ENCODE peak calls at places on chromosomes 12 and 14, in seven cellular contexts. K is IMR-90, G is left ventricle myocardium inferior, W is pancreas, X is body of pancreas, L is upper lobe of right lung, J is esophagus muscularis mucosa. M is an unnamed sample.

GRCh38 chr12:65343801-65344200 is 65.3 kb downstream of the MSRB3 start:
- DNase-seq in K (no peak), G (no peak), W (no peak), X (no peak), L (no peak), J (no peak), M (no peak)

GRCh38 chr12:24551368-24551767 is 397.5 kb downstream of the BCAT1 start:
- DNase-seq in K (no peak), G (no peak), W (no peak), X (no peak), L (no peak), J (no peak), M (no peak)

GRCh38 chr14:90518941-90519256 is 122.1 kb downstream of the CALM1 start:
- DNase-seq in K (peak; percentile 11), G (no peak), W (no peak), X (peak; percentile 51), L (no peak), J (no peak), M (no peak)

GRCh38 chr12:28040251-28040650 is 67.7 kb upstream of the PTHLH start:
- DNase-seq in K (no peak), G (no peak), W (no peak), X (no peak), L (no peak), J (no peak), M (no peak)

GRCh38 chr12:124679533-124680371 is 112.3 kb upstream of the NCOR2 start:
- DNase-seq in K (no peak), G (peak; percentile 67), W (no peak), X (peak; percentile 38), L (no peak), J (no peak), M (peak; percentile 97)

GRCh38 chr12:3380200-3381020 is 110.6 kb upstream of the PRMT8 start:
- DNase-seq in K (no peak), G (no peak), W (no peak), X (no peak), L (no peak), J (peak; percentile 75), M (no peak)

GRCh38 chr12:101414533-101415119 is 7.1 kb upstream of the ARL1 start:
- DNase-seq in K (peak; percentile 67), G (no peak), W (peak; percentile 6), X (peak; percentile 59), L (no peak), J (no peak), M (no peak)

GRCh38 chr12:111741235-111741812 is 25.4 kb upstream of the ALDH2 start:
- DNase-seq in K (peak; percentile 35), G (no peak), W (peak; percentile 38), X (peak; percentile 56), L (no peak), J (no peak), M (no peak)

GRCh38 chr12:101698782-101699347 is 1.4 kb downstream of the CHPT1 start:
- DNase-seq in K (peak; percentile 12), G (no peak), W (no peak), X (no peak), L (no peak), J (no peak), M (no peak)

GRCh38 chr12:124073636-124074035 is 100.6 kb downstream of the ZNF664 start:
- DNase-seq in K (no peak), G (no peak), W (no peak), X (no peak), L (no peak), J (no peak), M (no peak)

GRCh38 chr14:99360774-99361595 is 89.0 kb upstream of the BCL11B start:
- DNase-seq in K (no peak), G (no peak), W (no peak), X (no peak), L (no peak), J (no peak), M (no peak)

GRCh38 chr12:31387011-31387410 is 61.1 kb upstream of the SINHCAF start:
- DNase-seq in K (no peak), G (no peak), W (no peak), X (no peak), L (no peak), J (no peak), M (no peak)
- H3K27ac ChIP-seq in K (no peak overlapping the region), G (no peak overlapping the region), W (no peak overlapping the region), X (no peak overlapping the region), L (no peak overlapping the region), J (no peak overlapping the region), M (no peak overlapping the region)

GRCh38 chr14:105889666-105890473 is 363.5 kb downstream of the TMEM121 start:
- DNase-seq in K (no peak), G (peak; percentile 8), W (no peak), X (no peak), L (peak; percentile 57), J (no peak), M (peak; percentile 35)

GRCh38 chr14:105888784-105889665 is 362.6 kb downstream of the TMEM121 start:
- DNase-seq in K (no peak), G (peak; percentile 9), W (no peak), X (no peak), L (peak; percentile 46), J (no peak), M (peak; percentile 28)

GRCh38 chr14:105885561-105886320 is 359.4 kb downstream of the TMEM121 start:
- DNase-seq in K (no peak), G (peak; percentile 2), W (no peak), X (no peak), L (peak; percentile 46), J (no peak), M (peak; percentile 35)

GRCh38 chr14:105890474-105891220 is 364.3 kb downstream of the TMEM121 start:
- DNase-seq in K (no peak), G (peak; percentile 4), W (no peak), X (no peak), L (peak; percentile 51), J (no peak), M (peak; percentile 40)

GRCh38 chr14:105888151-105888550 is 361.8 kb downstream of the TMEM121 start:
- DNase-seq in K (no peak), G (no peak), W (no peak), X (no peak), L (no peak), J (no peak), M (peak; percentile 20)
- H3K9me3 ChIP-seq in K (peaks cover 40% of the 10 kb centered on the region), G (peaks cover 4% of the 10 kb centered on the region), W (no peaks in the 10 kb centered on the region), X (no peaks in the 10 kb centered on the region), L (no peaks in the 10 kb centered on the region), J (no peaks in the 10 kb centered on the region), M (no peaks in the 10 kb centered on the region)

GRCh38 chr12:68479832-68480291 is 130.8 kb upstream of the RAP1B start:
- DNase-seq in K (peak; percentile 57), G (no peak), W (no peak), X (no peak), L (no peak), J (no peak), M (no peak)
- TF ChIP-seq CTCF in K (no peak), G (no peak), W (no peak), X (no peak), L (no peak), J (no peak), M (no peak)

DNA sequence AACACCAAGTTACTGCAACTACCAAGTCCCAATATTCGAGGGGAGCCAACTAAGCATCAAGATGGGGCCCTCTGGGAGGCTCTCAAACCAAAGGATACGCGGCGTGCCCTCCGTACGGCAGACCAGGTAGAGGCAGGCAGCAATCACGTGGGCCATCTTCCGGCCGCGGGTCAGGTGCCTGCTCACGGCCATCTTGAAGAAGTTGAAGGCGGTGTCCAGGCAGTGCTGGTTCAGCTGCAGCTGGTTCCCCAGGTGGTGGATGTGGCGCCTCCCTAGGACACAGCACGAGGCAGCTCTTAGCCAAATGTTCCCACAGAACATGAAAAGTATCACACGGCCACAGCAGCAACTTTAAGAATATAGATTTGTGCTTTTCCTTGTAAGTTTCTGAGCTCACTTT is 24.3 kb downstream of the BTBD6 start:
- DNase-seq in K (no peak), G (no peak), W (peak; percentile 53), X (peak; percentile 55), L (no peak), J (no peak), M (no peak)
- H3K27ac ChIP-seq in K (no peak overlapping the region), G (no peak overlapping the region), W (peak overlapping the region; percentile 3), X (peak overlapping the region; percentile 71), L (no peak overlapping the region), J (no peak overlapping the region), M (no peak overlapping the region)

GRCh38 chr14:73007835-73008234 is 19.1 kb downstream of the ZFYVE1 start:
- DNase-seq in K (no peak), G (no peak), W (no peak), X (no peak), L (no peak), J (no peak), M (no peak)
- H3K9me3 ChIP-seq in K (no peaks in the 10 kb centered on the region), G (no peaks in the 10 kb centered on the region), W (no peaks in the 10 kb centered on the region), X (no peaks in the 10 kb centered on the region), L (no peaks in the 10 kb centered on the region), J (no peaks in the 10 kb centered on the region), M (no peaks in the 10 kb centered on the region)

GRCh38 chr14:92551066-92551841 is 37.7 kb downstream of the RIN3 start:
- DNase-seq in K (no peak), G (no peak), W (no peak), X (no peak), L (no peak), J (no peak), M (no peak)
- TF ChIP-seq CTCF in K (no peak), G (no peak), W (no peak), X (peak; percentile 14), L (peak; percentile 15), J (no peak), M (no peak)

GRCh38 chr12:20370841-20371240 is 2.5 kb downstream of the PDE3A start:
- DNase-seq in K (no peak), G (no peak), W (no peak), X (no peak), L (no peak), J (no peak), M (no peak)
- H3K27ac ChIP-seq in K (no peak overlapping the region), G (peak overlapping the region; percentile 98), W (peak overlapping the region; percentile 87), X (peak overlapping the region; percentile 84), L (no peak overlapping the region), J (peak overlapping the region; percentile 94), M (peak overlapping the region; percentile 52)

GRCh38 chr14:85090681-85091080 is 439.3 kb upstream of the FLRT2 start:
- DNase-seq in K (peak; percentile 1), G (no peak), W (no peak), X (no peak), L (no peak), J (no peak), M (no peak)

GRCh38 chr14:85087201-85087600 is 442.7 kb upstream of the FLRT2 start:
- DNase-seq in K (peak; percentile 38), G (no peak), W (no peak), X (no peak), L (no peak), J (no peak), M (no peak)

GRCh38 chr14:85084344-85084743 is 445.6 kb upstream of the FLRT2 start:
- DNase-seq in K (no peak), G (no peak), W (no peak), X (no peak), L (no peak), J (no peak), M (no peak)

GRCh38 chr14:85085981-85086380 is 444.0 kb upstream of the FLRT2 start:
- DNase-seq in K (no peak), G (no peak), W (no peak), X (no peak), L (no peak), J (no peak), M (no peak)

GRCh38 chr14:85088231-85088630 is 441.7 kb upstream of the FLRT2 start:
- DNase-seq in K (no peak), G (no peak), W (no peak), X (no peak), L (no peak), J (no peak), M (no peak)
- H3K9me3 ChIP-seq in K (no peaks in the 10 kb centered on the region), G (no peaks in the 10 kb centered on the region), W (no peaks in the 10 kb centered on the region), X (no peaks in the 10 kb centered on the region), L (no peaks in the 10 kb centered on the region), J (no peaks in the 10 kb centered on the region), M (no peaks in the 10 kb centered on the region)